ENCODE peak calls at places on chromosomes 16 and 17, in seven cellular contexts. V is upper lobe of right lung; J is transverse colon; K is CD8-positive, alpha-beta memory T cell; L is thyroid gland; B is aorta; E is fibroblast of lung. N is an unnamed sample. For H3K4me1, the result is how much of the 10 kb centered on the place peaks cover.

GRCh38 chr17:29807520-29808361 is 122.3 kb downstream of the SSH2 start:
- DNase-seq in V (peak), J (peak), K (peak), L (peak), B (peak), E (peak), N (no peak)

GRCh38 chr16:26457061-26457460 is 609.7 kb upstream of the C16orf82 start:
- DNase-seq in V (no peak), J (no peak), K (no peak), L (no peak), B (no peak), E (no peak), N (no peak)

GRCh38 chr17:46182961-46183360 is 10.3 kb downstream of the KANSL1 start:
- DNase-seq in V (no peak), J (no peak), K (no peak), L (no peak), B (no peak), E (no peak), N (no peak)

GRCh38 chr16:30006659-30007377 is 4.0 kb downstream of the DOC2A start:
- DNase-seq in V (no peak), J (no peak), K (no peak), L (no peak), B (no peak), E (no peak), N (no peak)

GRCh38 chr17:77247048-77247541 is 106.3 kb downstream of the SEC14L1 start:
- DNase-seq in V (peak), J (peak), K (peak), L (peak), B (peak), E (peak), N (peak)

GRCh38 chr17:29155235-29155965 is 24.8 kb downstream of the MYO18A start:
- DNase-seq in V (peak), J (peak), K (peak), L (no peak), B (peak), E (peak), N (no peak)

GRCh38 chr17:39617446-39618251 is 9.1 kb upstream of the PPP1R1B start:
- DNase-seq in V (peak), J (peak), K (peak), L (peak), B (peak), E (peak), N (peak)

GRCh38 chr17:44059101-44059892 is 7.2 kb downstream of the LSM12 start:
- DNase-seq in V (no peak), J (no peak), K (no peak), L (no peak), B (no peak), E (no peak), N (no peak)

GRCh38 chr16:29995330-29995910 is at the start of gene HIRIP3:
- DNase-seq in V (peak), J (peak), K (peak), L (peak), B (peak), E (peak), N (peak)

GRCh38 chr16:11551842-11552241 is 34.9 kb downstream of the LITAF start:
- DNase-seq in V (no peak), J (no peak), K (no peak), L (no peak), B (no peak), E (no peak), N (no peak)

GRCh38 chr16:11553371-11553770 is 33.3 kb downstream of the LITAF start:
- DNase-seq in V (no peak), J (no peak), K (no peak), L (no peak), B (no peak), E (no peak), N (no peak)

GRCh38 chr16:11552445-11552844 is 34.3 kb downstream of the LITAF start:
- DNase-seq in V (no peak), J (no peak), K (no peak), L (no peak), B (no peak), E (peak), N (no peak)

GRCh38 chr16:11554054-11554453 is 32.7 kb downstream of the LITAF start:
- DNase-seq in V (no peak), J (no peak), K (no peak), L (no peak), B (no peak), E (no peak), N (no peak)

DNA sequence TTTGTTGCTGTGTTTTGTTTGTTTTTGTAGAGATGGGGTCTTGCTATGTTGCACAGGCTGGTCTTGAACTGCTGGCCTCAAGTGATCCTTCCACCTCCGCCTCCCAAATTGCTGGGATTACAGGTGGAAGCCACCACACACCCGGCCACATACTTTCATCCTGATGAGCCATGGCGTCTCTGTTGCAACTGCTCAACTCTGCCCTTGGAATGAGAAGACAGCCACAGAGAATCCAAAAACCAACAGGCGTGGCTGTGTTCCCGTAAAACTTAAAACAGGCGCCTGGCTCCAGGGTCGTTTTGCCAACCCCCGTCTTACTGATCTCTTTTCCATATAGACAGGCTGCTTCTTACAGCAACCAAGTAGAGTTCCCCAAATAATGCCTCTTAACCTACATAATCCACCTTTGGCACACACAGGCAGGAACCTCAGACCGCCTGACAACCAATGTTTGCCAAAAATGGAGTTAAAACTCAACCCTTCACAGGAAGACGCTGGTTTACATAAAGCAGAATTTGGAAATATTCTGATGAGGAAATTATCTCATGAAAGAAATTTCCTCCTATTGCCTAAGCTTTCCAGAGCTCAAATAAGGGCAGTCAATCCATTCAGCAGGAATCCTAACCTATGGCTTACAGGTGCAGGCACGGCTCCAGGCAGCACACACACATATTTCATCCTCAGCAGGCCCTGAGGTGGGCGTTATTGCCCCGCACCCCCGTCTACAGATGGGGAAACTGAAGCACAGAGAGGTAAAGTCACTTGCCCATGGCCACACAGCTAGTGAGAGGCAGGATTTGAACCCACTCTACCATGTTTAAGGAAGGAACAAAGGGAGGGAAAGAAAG is 35.8 kb downstream of the LITAF start:
- DNase-seq in V (no peak), J (no peak), K (no peak), L (no peak), B (no peak), E (peak), N (no peak)
- H3K27ac ChIP-seq in V (peak), J (peak), K (no peak), L (no peak), B (no peak), E (no peak), N (peak)

GRCh38 chr16:27499659-27500055 is 50.1 kb downstream of the GTF3C1 start:
- DNase-seq in V (no peak), J (no peak), K (no peak), L (peak), B (no peak), E (no peak), N (no peak)
- H3K4me1 ChIP-seq in V (under half), J (under half), K (under half), L (under half), B (under half), E (under half), N (under half)

GRCh38 chr16:11353158-11353557 is 7.9 kb downstream of the RMI2 start:
- DNase-seq in V (peak), J (no peak), K (no peak), L (no peak), B (no peak), E (no peak), N (no peak)

GRCh38 chr16:11356573-11357331 is 11.5 kb downstream of the RMI2 start:
- DNase-seq in V (peak), J (peak), K (peak), L (peak), B (peak), E (peak), N (peak)

GRCh38 chr16:11355862-11356261 is 10.6 kb downstream of the RMI2 start:
- DNase-seq in V (peak), J (no peak), K (no peak), L (no peak), B (no peak), E (no peak), N (peak)

GRCh38 chr16:11354733-11355574 is 9.7 kb downstream of the RMI2 start:
- DNase-seq in V (peak), J (peak), K (peak), L (no peak), B (no peak), E (peak), N (peak)

DNA sequence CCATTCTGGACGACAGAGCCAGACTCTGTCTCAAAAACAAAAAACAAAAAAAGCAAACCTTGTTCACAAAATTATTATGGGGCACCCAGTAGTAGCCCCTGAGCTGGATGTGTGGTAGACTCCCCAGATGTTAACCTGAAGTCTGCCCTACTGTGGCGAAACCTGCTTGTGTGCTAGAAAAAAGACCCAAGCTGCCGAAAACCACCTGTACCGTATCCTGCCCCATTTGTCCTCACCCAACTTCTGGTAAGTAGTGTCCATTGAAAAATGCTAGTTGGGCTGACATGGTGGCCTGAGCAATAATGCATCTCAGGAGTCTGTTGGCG is 9.1 kb downstream of the RMI2 start:
- DNase-seq in V (no peak), J (no peak), K (no peak), L (no peak), B (no peak), E (no peak), N (no peak)
- H3K27ac ChIP-seq in V (no peak), J (peak), K (no peak), L (no peak), B (no peak), E (peak), N (no peak)

GRCh38 chr17:64058547-64059115 is 38.2 kb upstream of the ICAM2 start:
- DNase-seq in V (no peak), J (no peak), K (no peak), L (no peak), B (no peak), E (no peak), N (no peak)
- H3K4me1 ChIP-seq in V (under half), J (under half), K (half or more), L (under half), B (under half), E (under half), N (under half)

DNA sequence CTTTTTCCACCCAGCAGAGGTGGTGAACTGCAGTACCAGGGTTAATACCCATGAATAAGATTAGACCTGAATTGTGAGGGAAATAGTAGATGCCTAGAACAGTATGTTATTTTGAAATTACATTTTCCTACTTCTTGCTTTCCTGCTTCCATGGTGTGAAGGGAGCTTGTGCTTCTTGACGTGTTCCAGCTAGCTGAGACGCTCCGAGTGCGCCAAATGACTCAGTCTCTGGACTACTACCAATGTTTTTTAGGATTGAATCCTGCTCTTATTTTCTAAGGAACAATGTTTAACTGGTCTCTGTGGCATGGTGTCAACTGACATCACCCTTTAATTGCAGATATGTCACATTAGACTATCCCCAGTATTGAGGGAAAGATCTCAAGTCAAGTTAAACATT is 151.2 kb upstream of the MAF start:
- DNase-seq in V (no peak), J (peak), K (no peak), L (no peak), B (peak), E (peak), N (peak)
- H3K27ac ChIP-seq in V (no peak), J (no peak), K (no peak), L (no peak), B (no peak), E (no peak), N (no peak)

GRCh38 chr17:67818110-67819002 is 6.9 kb upstream of the BPTF start:
- DNase-seq in V (no peak), J (no peak), K (no peak), L (no peak), B (no peak), E (no peak), N (no peak)

GRCh38 chr17:67824735-67825626 is at the start of gene BPTF:
- DNase-seq in V (peak), J (peak), K (peak), L (peak), B (peak), E (peak), N (peak)

GRCh38 chr17:67819722-67820121 is 5.6 kb upstream of the BPTF start:
- DNase-seq in V (no peak), J (no peak), K (no peak), L (no peak), B (no peak), E (no peak), N (no peak)

DNA sequence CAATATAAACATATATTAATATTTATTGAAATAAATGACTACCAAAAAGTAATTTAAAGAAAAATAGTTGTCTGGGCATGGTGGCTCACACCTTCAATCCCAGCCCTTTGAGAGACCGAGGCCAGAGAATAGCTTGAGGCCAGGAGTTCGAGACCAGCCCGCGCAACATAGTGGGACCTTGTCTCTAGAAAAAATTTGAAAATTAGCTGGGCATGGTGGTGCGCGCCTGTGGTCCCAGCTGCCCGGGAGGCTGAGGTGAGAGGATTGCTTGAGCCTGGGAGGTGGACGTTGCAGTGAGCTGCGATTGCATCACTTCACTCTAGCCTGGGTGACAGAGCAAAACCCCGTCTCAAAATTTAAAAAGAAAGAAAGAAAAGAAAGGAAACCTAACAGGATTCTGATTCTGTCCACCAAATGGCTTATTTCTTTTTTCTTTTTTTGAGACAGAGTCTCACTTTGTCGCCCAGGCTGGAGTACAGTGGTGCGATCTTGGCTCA is 3.4 kb upstream of the BPTF start:
- DNase-seq in V (no peak), J (no peak), K (no peak), L (no peak), B (no peak), E (no peak), N (no peak)
- H3K4me1 ChIP-seq in V (under half), J (under half), K (under half), L (under half), B (under half), E (under half), N (under half)

N was measured in sigmoid colon.